ENCODE peak calls at places on chromosomes 6 and 20, in nine cellular contexts. I is adrenal gland; B is K562; Y is effector memory CD4-positive, alpha-beta T cell; S is astrocyte; O is CD4-positive, CD25-positive, alpha-beta regulatory T cell; C is PC-9; E is left ventricle myocardium inferior; J is GM23248. K is an unnamed sample. For H3K4me1 and H3K27me3, the result is how much of the 10 kb centered on the place peaks cover.

GRCh38 chr20:20955837-20956236 is 150.3 kb downstream of the LINC00237 start:
- DNase-seq in I (no peak), B (no peak), Y (no peak), S (no peak), O (no peak), C (no peak), E (no peak), J (no peak), K (no peak)

GRCh38 chr20:19497064-19497463 is 261.0 kb upstream of the RIN2 start:
- DNase-seq in I (no peak), B (no peak), Y (no peak), S (peak), O (no peak), C (no peak), E (no peak), J (peak), K (no peak)

GRCh38 chr6:48449002-48449401 is 338.0 kb upstream of the PTCHD4 start:
- DNase-seq in I (no peak), B (no peak), Y (no peak), S (no peak), O (no peak), C (no peak), E (no peak), J (no peak), K (no peak)

GRCh38 chr6:78947962-78948361 is 80.6 kb downstream of the IRAK1BP1 start:
- DNase-seq in I (no peak), B (no peak), Y (no peak), S (peak), O (no peak), C (no peak), E (no peak), J (peak), K (no peak)

GRCh38 chr6:17038316-17038715 is 63.5 kb upstream of the STMND1 start:
- DNase-seq in I (no peak), B (no peak), Y (no peak), S (peak), O (no peak), C (no peak), E (no peak), J (peak), K (no peak)

GRCh38 chr6:156988276-156989158 is 211.3 kb downstream of the ARID1B start:
- DNase-seq in I (peak), B (peak), Y (no peak), S (peak), O (no peak), C (no peak), E (no peak), J (no peak), K (no peak)

GRCh38 chr20:35267092-35267491 is 10.8 kb downstream of the MMP24OS start:
- DNase-seq in I (no peak), B (no peak), Y (no peak), S (no peak), O (no peak), C (no peak), E (no peak), J (no peak), K (no peak)

GRCh38 chr6:34657307-34657978 is 39.1 kb downstream of the ILRUN start:
- DNase-seq in I (peak), B (peak), Y (no peak), S (peak), O (no peak), C (peak), E (no peak), J (peak), K (no peak)

GRCh38 chr20:51067792-51068191 is 44.9 kb upstream of the KCNG1 start:
- DNase-seq in I (no peak), B (no peak), Y (no peak), S (no peak), O (no peak), C (no peak), E (no peak), J (no peak), K (no peak)

GRCh38 chr6:3915076-3915791 is 66.1 kb downstream of the FAM50B start:
- DNase-seq in I (no peak), B (no peak), Y (no peak), S (no peak), O (peak), C (no peak), E (no peak), J (no peak), K (no peak)

GRCh38 chr6:46583711-46584110 is 68.9 kb downstream of the CYP39A1 start:
- DNase-seq in I (no peak), B (no peak), Y (no peak), S (no peak), O (no peak), C (no peak), E (no peak), J (peak), K (no peak)

GRCh38 chr6:137637161-137637560 is 143.0 kb upstream of the OLIG3 start:
- DNase-seq in I (no peak), B (no peak), Y (no peak), S (peak), O (no peak), C (peak), E (no peak), J (peak), K (no peak)

GRCh38 chr6:76495909-76496308 is 423.4 kb upstream of the IMPG1 start:
- DNase-seq in I (no peak), B (no peak), Y (no peak), S (no peak), O (no peak), C (no peak), E (no peak), J (no peak), K (no peak)

GRCh38 chr6:1787894-1788293 is 178.2 kb downstream of the FOXC1 start:
- DNase-seq in I (peak), B (no peak), Y (no peak), S (peak), O (no peak), C (no peak), E (no peak), J (peak), K (no peak)

GRCh38 chr6:132333639-132334516 is 67.4 kb downstream of the MOXD1 start:
- DNase-seq in I (peak), B (no peak), Y (no peak), S (peak), O (no peak), C (peak), E (no peak), J (peak), K (no peak)

GRCh38 chr6:51218181-51218580 is 399.5 kb downstream of the TFAP2B start:
- DNase-seq in I (no peak), B (no peak), Y (no peak), S (no peak), O (no peak), C (no peak), E (no peak), J (no peak), K (no peak)

GRCh38 chr6:84639396-84639795 is 125.0 kb downstream of the TBX18 start:
- DNase-seq in I (no peak), B (no peak), Y (no peak), S (no peak), O (no peak), C (no peak), E (no peak), J (peak), K (no peak)

GRCh38 chr6:27502508-27503435 is 29.9 kb upstream of the ZNF184 start:
- DNase-seq in I (peak), B (peak), Y (peak), S (peak), O (peak), C (peak), E (peak), J (peak), K (peak)

GRCh38 chr6:52176550-52176949 is 9.6 kb upstream of the IL17A start:
- DNase-seq in I (no peak), B (no peak), Y (peak), S (no peak), O (no peak), C (no peak), E (no peak), J (no peak), K (no peak)

GRCh38 chr6:98724537-98724936 is 109.8 kb upstream of the POU3F2 start:
- DNase-seq in I (no peak), B (no peak), Y (no peak), S (peak), O (no peak), C (no peak), E (no peak), J (no peak), K (no peak)

GRCh38 chr6:84360039-84360438 is 132.6 kb upstream of the CEP162 start:
- DNase-seq in I (no peak), B (no peak), Y (no peak), S (no peak), O (no peak), C (no peak), E (no peak), J (no peak), K (no peak)

GRCh38 chr20:21391495-21392298 is 5.6 kb downstream of the NKX2-4 start:
- DNase-seq in I (no peak), B (no peak), Y (no peak), S (no peak), O (no peak), C (no peak), E (no peak), J (no peak), K (no peak)

GRCh38 chr6:43990627-43991619 is 136.3 kb downstream of the MRPL14 start:
- DNase-seq in I (peak), B (peak), Y (no peak), S (peak), O (no peak), C (no peak), E (no peak), J (peak), K (no peak)
- H3K4me1 ChIP-seq in I (under half), B (half or more), Y (under half), S (under half), O (under half), C (under half), E (half or more), J (under half), K (under half)

GRCh38 chr6:101393291-101394251 is at the start of gene GRIK2:
- DNase-seq in I (peak), B (peak), Y (no peak), S (peak), O (no peak), C (peak), E (no peak), J (peak), K (peak)

GRCh38 chr6:101396552-101397173 is 3.2 kb downstream of the GRIK2 start:
- DNase-seq in I (peak), B (peak), Y (no peak), S (peak), O (peak), C (peak), E (peak), J (peak), K (peak)

GRCh38 chr6:101395345-101395744 is 1.8 kb downstream of the GRIK2 start:
- DNase-seq in I (no peak), B (no peak), Y (no peak), S (no peak), O (no peak), C (no peak), E (no peak), J (peak), K (peak)

GRCh38 chr6:101391772-101392560 is 1.5 kb upstream of the GRIK2 start:
- DNase-seq in I (no peak), B (no peak), Y (no peak), S (no peak), O (no peak), C (no peak), E (no peak), J (no peak), K (no peak)

DNA sequence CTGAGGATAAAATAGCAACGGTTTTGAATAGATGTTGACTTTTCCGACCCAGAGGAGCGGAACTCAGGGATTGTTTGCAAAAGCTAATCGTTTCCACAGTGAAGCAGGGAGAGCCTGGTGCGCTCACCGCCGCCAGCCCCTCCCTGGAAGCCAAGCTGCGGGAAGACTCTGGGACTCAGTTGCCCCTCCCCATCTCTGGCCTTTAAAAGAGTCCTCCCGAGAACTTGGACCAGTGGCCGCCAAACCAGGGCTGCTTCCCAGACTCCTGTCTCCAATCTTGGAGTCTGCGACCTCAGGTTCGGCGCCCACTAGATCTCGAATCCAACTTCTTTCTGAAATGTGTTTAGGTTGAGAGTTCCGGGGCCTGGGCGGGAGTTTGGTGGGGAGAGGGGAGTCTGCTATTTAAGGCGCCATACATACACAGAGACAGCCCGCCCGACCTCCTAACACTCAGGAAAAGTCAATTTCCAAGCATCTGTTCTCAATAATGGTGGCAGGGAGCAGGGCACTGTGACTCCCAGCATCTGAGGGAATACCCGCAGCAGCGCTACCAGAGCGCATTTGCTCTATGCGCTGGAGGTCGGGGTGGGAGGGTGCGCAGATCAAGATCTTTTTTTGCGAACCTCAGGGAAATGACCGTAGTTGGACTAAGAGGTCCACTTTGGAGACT is 812 bp upstream of the GRIK2 start:
- DNase-seq in I (no peak), B (no peak), Y (no peak), S (no peak), O (no peak), C (no peak), E (no peak), J (no peak), K (no peak)
- H3K4me3 ChIP-seq in I (no peak), B (no peak), Y (no peak), S (peak), O (no peak), C (peak), E (peak), J (peak), K (peak)

GRCh38 chr20:63483834-63484233 is 11.4 kb upstream of the KCNQ2 start:
- DNase-seq in I (no peak), B (no peak), Y (no peak), S (no peak), O (no peak), C (no peak), E (no peak), J (no peak), K (no peak)

GRCh38 chr20:63486300-63486855 is 12.5 kb downstream of the EEF1A2 start:
- DNase-seq in I (no peak), B (no peak), Y (no peak), S (no peak), O (no peak), C (no peak), E (no peak), J (no peak), K (no peak)

GRCh38 chr20:63482021-63482587 is 9.6 kb upstream of the KCNQ2 start:
- DNase-seq in I (no peak), B (no peak), Y (no peak), S (no peak), O (no peak), C (no peak), E (no peak), J (no peak), K (no peak)

GRCh38 chr20:63484651-63485403 is 12.4 kb upstream of the KCNQ2 start:
- DNase-seq in I (no peak), B (no peak), Y (no peak), S (no peak), O (no peak), C (no peak), E (no peak), J (no peak), K (no peak)

GRCh38 chr20:63484236-63484635 is 11.8 kb upstream of the KCNQ2 start:
- DNase-seq in I (no peak), B (no peak), Y (no peak), S (no peak), O (no peak), C (no peak), E (no peak), J (no peak), K (no peak)
- H3K27me3 ChIP-seq in I (under half), B (under half), Y (under half), S (under half), O (under half), C (under half), E (half or more), J (under half), K (under half)

DNA sequence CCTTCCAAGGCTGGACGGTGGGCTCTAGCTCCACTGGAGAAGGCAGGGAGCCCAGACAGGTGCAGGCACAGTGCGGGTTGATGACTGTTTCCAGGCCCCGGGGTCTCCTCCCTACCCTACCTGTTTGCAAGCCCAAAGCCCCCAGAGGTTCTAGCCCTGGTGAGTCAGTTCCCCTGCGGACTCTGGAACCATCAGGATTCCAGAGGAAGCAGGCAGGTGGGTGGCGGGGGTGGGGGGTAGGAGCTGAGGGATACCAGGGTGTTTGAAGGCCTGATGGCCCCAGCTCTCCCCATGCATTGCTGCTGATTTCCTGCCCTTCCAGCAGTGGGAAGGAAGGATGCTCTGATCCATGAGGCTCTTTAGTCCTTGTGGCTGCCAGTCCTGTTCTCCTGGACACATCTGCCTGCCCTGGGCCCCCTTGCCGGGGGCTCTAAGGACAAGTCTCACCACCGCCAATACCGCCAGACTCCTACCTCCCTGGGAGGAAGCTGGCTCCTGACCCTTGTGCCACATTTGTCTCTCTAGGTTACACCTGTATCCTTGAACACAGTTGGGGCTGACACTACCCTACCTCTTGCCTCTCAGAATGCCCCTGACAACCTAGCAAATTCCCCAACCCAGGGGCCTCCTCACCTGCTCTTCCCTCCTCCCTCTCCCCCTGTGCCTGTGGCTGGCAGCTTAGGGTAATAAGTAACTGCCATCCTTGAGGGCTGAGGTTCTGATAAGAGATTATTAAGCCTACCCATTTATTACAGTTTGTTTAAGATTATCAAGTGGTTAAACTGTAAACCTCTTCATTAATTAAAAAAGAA is 21.6 kb downstream of the KCNK5 start:
- DNase-seq in I (no peak), B (no peak), Y (no peak), S (no peak), O (no peak), C (no peak), E (no peak), J (no peak), K (no peak)
- H3K4me1 ChIP-seq in I (under half), B (under half), Y (under half), S (under half), O (under half), C (half or more), E (under half), J (under half), K (under half)

DNA sequence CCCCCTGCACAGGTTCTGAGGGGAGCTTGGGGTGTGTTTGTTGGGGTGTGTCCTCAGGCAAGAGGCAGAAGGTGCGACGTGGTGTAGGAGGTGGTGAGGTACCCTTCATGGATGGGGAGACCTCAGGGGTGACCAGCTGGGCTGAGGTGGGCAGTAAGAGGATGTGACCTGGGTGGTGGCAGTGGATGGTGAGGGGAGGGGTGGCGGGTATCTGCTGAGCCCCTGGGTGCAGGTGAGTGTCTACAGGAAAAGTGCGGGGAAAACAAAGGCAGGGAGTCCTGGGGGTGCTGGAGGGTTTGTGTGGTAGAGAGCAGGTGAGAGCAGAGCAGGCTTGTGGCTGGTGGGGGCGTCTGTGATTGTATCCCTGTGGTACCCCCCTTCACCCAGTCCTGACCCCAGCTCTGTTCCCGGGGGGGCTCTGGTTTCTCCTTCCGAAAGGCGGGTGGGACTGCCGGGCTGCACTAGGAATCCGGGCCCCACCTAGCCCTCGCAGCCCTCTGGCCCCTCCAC is 631 bp downstream of the RAET1L start:
- DNase-seq in I (no peak), B (no peak), Y (no peak), S (no peak), O (no peak), C (no peak), E (no peak), J (no peak), K (no peak)
- H3K4me3 ChIP-seq in I (no peak), B (no peak), Y (no peak), S (no peak), O (no peak), C (peak), E (peak), J (no peak), K (no peak)

GRCh38 chr6:145865175-145865574 is 50.6 kb upstream of the FBXO30 start:
- DNase-seq in I (no peak), B (no peak), Y (no peak), S (no peak), O (peak), C (no peak), E (no peak), J (no peak), K (no peak)

GRCh38 chr6:145865595-145865994 is 51.0 kb upstream of the FBXO30 start:
- DNase-seq in I (no peak), B (no peak), Y (no peak), S (no peak), O (no peak), C (no peak), E (no peak), J (no peak), K (no peak)

GRCh38 chr6:145863396-145863795 is 48.8 kb upstream of the FBXO30 start:
- DNase-seq in I (no peak), B (no peak), Y (no peak), S (no peak), O (no peak), C (no peak), E (no peak), J (no peak), K (no peak)

GRCh38 chr6:145863988-145864616 is 49.5 kb upstream of the FBXO30 start:
- DNase-seq in I (no peak), B (no peak), Y (no peak), S (no peak), O (no peak), C (no peak), E (no peak), J (no peak), K (no peak)

DNA sequence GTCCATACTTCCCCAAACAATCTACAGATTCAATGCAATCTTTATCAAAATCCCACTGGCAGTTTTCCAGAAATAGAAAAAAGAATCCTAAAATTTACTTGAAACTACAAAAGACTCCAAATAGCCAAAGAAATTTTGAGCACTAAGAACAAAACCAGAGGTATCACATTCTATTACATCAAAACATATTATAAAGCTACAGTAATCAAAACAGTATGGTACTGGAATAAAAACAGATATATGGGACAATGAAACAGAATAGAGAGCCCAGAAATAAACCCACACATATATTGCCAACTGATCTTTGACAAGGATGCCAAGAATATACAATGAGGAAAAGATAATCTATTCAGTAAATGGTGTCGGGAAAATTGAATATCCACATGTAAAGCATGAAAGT is 46.0 kb upstream of the FBXO30 start:
- DNase-seq in I (no peak), B (no peak), Y (no peak), S (no peak), O (no peak), C (no peak), E (no peak), J (no peak), K (no peak)
- H3K27me3 ChIP-seq in I (under half), B (under half), Y (under half), S (under half), O (under half), C (under half), E (under half), J (under half), K (under half)

GRCh38 chr20:41074441-41074840 is 45.8 kb downstream of the TOP1 start:
- DNase-seq in I (no peak), B (no peak), Y (no peak), S (no peak), O (no peak), C (no peak), E (no peak), J (no peak), K (no peak)
- H3K4me1 ChIP-seq in I (under half), B (half or more), Y (under half), S (under half), O (half or more), C (under half), E (half or more), J (under half), K (under half)

K was measured in HAP-1.